ENCODE peak calls at places on chromosome 6, in ten cellular contexts. J is AG09309, V is endothelial cell, T is adrenal gland, I is glutamatergic neuron, P is right atrium auricular region, U is fibroblast of lung, K is fibroblast of pulmonary artery, A is ovary, Y is lower lobe of right lung. O is an unnamed sample.

GRCh38 chr6:105733556-105734162 is 330.8 kb upstream of the PREP start:
- DNase-seq in J (no peak), V (no peak), T (no peak), I (no peak), P (no peak), U (peak), K (peak), A (no peak), Y (no peak), O (peak)

GRCh38 chr6:31070711-31071197 is 41.6 kb downstream of the C6orf15 start:
- DNase-seq in J (no peak), V (peak), T (no peak), I (no peak), P (no peak), U (peak), K (peak), A (peak), Y (no peak), O (peak)

GRCh38 chr6:107823047-107823557 is 1.0 kb downstream of the SCML4 start:
- DNase-seq in J (no peak), V (no peak), T (no peak), I (no peak), P (no peak), U (no peak), K (no peak), A (no peak), Y (no peak), O (no peak)

GRCh38 chr6:38012573-38012972 is 193.0 kb downstream of the ZFAND3 start:
- DNase-seq in J (peak), V (peak), T (no peak), I (peak), P (no peak), U (peak), K (peak), A (no peak), Y (no peak), O (no peak)

GRCh38 chr6:47349931-47350330 is 40.2 kb upstream of the TNFRSF21 start:
- DNase-seq in J (no peak), V (no peak), T (no peak), I (no peak), P (no peak), U (no peak), K (no peak), A (no peak), Y (no peak), O (no peak)

GRCh38 chr6:126767741-126768140 is 350.7 kb upstream of the RSPO3 start:
- DNase-seq in J (no peak), V (no peak), T (no peak), I (no peak), P (no peak), U (no peak), K (no peak), A (no peak), Y (no peak), O (no peak)

GRCh38 chr6:158849899-158850806 is 31.0 kb upstream of the EZR start:
- DNase-seq in J (no peak), V (no peak), T (no peak), I (no peak), P (no peak), U (peak), K (peak), A (no peak), Y (no peak), O (peak)

GRCh38 chr6:138088307-138088744 is 18.9 kb downstream of the PERP start:
- DNase-seq in J (peak), V (no peak), T (peak), I (no peak), P (no peak), U (peak), K (peak), A (no peak), Y (no peak), O (peak)

GRCh38 chr6:74369556-74369993 is 673.6 kb downstream of the CD109 start:
- DNase-seq in J (peak), V (no peak), T (no peak), I (no peak), P (no peak), U (peak), K (peak), A (no peak), Y (no peak), O (peak)

GRCh38 chr6:131948692-131949614 is 2.2 kb downstream of the CCN2 start:
- DNase-seq in J (peak), V (no peak), T (no peak), I (no peak), P (no peak), U (peak), K (peak), A (peak), Y (no peak), O (peak)

GRCh38 chr6:70103798-70104197 is 199.1 kb downstream of the COL9A1 start:
- DNase-seq in J (no peak), V (no peak), T (no peak), I (no peak), P (no peak), U (no peak), K (no peak), A (no peak), Y (no peak), O (no peak)
- TF ChIP-seq CTCF in J (peak), V (peak), T (peak), I (peak), P (peak), U (peak), K (peak), A (no peak), Y (peak), O (peak)

DNA sequence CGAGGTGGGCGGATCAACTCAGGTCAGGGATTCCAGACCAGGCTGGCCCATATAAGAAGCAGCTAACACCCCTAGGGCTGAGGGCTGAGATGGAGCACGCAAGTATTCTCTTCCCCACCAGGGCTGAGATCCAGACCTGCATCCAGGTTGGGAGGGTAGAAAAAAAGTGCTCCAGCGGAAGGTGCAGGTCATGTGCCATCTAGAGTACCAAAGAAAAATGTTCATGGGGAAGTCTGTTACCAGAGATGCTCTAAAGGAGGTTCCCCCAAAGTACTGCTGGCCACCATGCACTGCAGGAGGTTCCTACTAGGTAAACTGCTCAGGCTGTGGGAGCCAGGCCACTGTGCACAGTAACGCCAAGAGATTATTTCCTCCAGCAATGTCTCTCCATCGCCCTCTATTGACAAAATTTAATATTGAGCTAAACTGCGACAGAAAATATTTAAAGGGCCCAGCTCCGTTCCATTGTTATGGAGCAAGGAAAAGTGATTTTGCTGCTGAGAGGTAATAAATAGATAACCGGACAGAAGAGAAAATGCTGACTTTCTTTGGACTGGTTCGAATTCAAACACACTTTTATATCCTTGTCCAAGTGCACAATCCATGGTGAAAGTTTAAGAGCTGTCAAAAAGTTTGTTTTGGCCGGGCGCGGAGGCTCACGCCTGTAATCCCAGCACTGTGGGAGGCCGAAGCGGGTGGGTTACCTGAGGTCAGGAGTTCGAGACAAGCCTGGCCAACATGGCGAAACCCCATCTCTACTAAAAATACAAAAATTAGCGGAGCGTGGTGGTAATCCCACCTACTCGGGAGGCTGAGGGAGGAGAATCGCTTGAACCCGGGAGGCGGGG is 159.9 kb downstream of the OR2B2 start:
- DNase-seq in J (peak), V (peak), T (peak), I (peak), P (no peak), U (peak), K (peak), A (peak), Y (peak), O (peak)
- TF ChIP-seq CTCF in J (peak), V (peak), T (peak), I (peak), P (peak), U (peak), K (peak), A (peak), Y (peak), O (peak)

GRCh38 chr6:163147988-163148387 is 266.5 kb upstream of the QKI start:
- DNase-seq in J (no peak), V (no peak), T (no peak), I (no peak), P (no peak), U (no peak), K (peak), A (no peak), Y (no peak), O (no peak)
- TF ChIP-seq CTCF in J (no peak), V (no peak), T (no peak), I (no peak), P (no peak), U (no peak), K (peak), A (no peak), Y (no peak), O (no peak)

GRCh38 chr6:157246771-157247484 is 76.4 kb downstream of the TMEM242 start:
- DNase-seq in J (no peak), V (no peak), T (no peak), I (no peak), P (no peak), U (no peak), K (no peak), A (no peak), Y (no peak), O (no peak)
- TF ChIP-seq CTCF in J (no peak), V (no peak), T (no peak), I (no peak), P (no peak), U (no peak), K (no peak), A (no peak), Y (no peak), O (no peak)

DNA sequence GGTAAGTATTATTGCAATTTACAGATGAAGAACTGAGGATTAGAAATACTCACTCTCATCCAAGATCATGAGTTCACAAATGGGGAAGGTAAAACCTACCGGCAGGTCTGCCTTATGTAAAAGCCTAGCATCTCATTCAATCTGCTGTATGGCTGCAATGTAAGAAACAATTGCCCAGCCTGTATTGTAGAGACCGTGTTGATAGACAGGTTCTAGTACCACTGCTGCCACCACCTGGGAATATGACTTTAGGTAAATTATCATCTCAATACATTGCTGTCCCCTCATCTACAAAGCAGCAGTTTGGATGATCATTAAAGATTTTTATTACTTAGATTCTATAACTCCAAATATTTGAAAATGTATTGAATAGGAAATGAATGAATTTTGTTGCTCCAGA is 23.3 kb upstream of the ARHGAP18 start:
- DNase-seq in J (no peak), V (no peak), T (no peak), I (no peak), P (no peak), U (no peak), K (no peak), A (no peak), Y (no peak), O (no peak)
- TF ChIP-seq CTCF in J (no peak), V (no peak), T (no peak), I (no peak), P (no peak), U (no peak), K (no peak), A (no peak), Y (no peak), O (no peak)

GRCh38 chr6:95819939-95820338 is 195.8 kb upstream of the FUT9 start:
- DNase-seq in J (no peak), V (no peak), T (no peak), I (no peak), P (no peak), U (no peak), K (no peak), A (no peak), Y (no peak), O (no peak)
- TF ChIP-seq CTCF in J (no peak), V (peak), T (peak), I (no peak), P (no peak), U (no peak), K (no peak), A (no peak), Y (no peak), O (no peak)

GRCh38 chr6:124659427-124659826 is 302.8 kb upstream of the RNF217 start:
- DNase-seq in J (no peak), V (no peak), T (no peak), I (no peak), P (no peak), U (no peak), K (no peak), A (no peak), Y (no peak), O (no peak)
- TF ChIP-seq CTCF in J (no peak), V (no peak), T (no peak), I (no peak), P (no peak), U (peak), K (no peak), A (no peak), Y (no peak), O (no peak)

GRCh38 chr6:5388319-5388718 is 127.0 kb downstream of the FARS2 start:
- DNase-seq in J (no peak), V (no peak), T (no peak), I (no peak), P (no peak), U (no peak), K (no peak), A (no peak), Y (no peak), O (no peak)

GRCh38 chr6:5384276-5384675 is 123.0 kb downstream of the FARS2 start:
- DNase-seq in J (no peak), V (no peak), T (no peak), I (no peak), P (no peak), U (no peak), K (no peak), A (no peak), Y (no peak), O (no peak)

GRCh38 chr6:5394280-5394679 is 133.0 kb downstream of the FARS2 start:
- DNase-seq in J (no peak), V (no peak), T (no peak), I (no peak), P (no peak), U (no peak), K (no peak), A (no peak), Y (no peak), O (no peak)

GRCh38 chr6:5390177-5390576 is 128.9 kb downstream of the FARS2 start:
- DNase-seq in J (no peak), V (no peak), T (no peak), I (no peak), P (no peak), U (no peak), K (no peak), A (no peak), Y (no peak), O (no peak)

DNA sequence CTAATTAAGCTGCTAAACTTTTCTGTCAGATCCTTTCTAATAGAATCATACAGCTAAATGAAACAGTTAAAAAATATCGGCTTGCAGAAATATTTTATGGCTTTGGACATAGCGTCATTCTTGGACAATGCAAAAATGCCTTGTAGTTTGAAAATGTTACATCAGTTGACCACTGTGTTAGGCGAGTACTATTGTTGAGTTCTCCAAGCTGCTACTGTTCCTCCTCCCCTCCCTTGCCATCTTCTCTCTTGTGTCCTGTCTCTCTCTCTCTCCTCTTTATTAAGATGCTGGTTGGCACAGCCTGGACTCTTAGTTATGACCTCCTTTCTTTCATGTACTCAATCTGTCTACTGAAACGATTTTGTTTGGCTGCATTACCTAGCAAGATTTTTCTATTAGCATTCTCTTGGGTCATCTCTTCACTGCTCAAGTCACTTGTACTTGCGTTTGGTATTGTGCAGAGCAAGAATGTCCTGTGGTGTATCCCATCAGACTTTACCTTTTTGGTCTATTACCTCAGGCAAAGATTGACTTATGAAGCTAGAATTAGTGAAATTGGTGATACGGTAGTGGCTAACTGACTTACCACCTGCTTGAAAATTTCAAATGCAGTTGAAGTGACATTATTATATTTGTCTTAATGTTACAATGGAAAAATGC is 127.9 kb downstream of the FARS2 start:
- DNase-seq in J (peak), V (no peak), T (no peak), I (no peak), P (no peak), U (no peak), K (no peak), A (no peak), Y (no peak), O (no peak)
- TF ChIP-seq CTCF in J (no peak), V (no peak), T (no peak), I (no peak), P (no peak), U (no peak), K (no peak), A (no peak), Y (no peak), O (no peak)

O was measured in HFFc6.